ENCODE peak calls at places on chromosomes 13 and 19, in four cellular contexts. J is LHCN-M2, F is body of pancreas, R is GM18507. O is an unnamed sample.

GRCh38 chr13:111914241-111915103 is 152.5 kb upstream of the SOX1 start:
- DNase-seq in J (no peak), R (no peak), F (no peak), O (no peak)

GRCh38 chr19:44757735-44758505 is 9.4 kb downstream of the BCL3 start:
- DNase-seq in F (peak), R (no peak), J (no peak), O (peak)

GRCh38 chr19:8138201-8138600 is 11.2 kb downstream of the FBN3 start:
- DNase-seq in F (no peak), R (no peak), J (no peak), O (no peak)

GRCh38 chr19:42254083-42254849 is 662 bp downstream of the ERF start:
- DNase-seq in R (no peak), F (peak), J (peak), O (peak)

GRCh38 chr19:5996102-5996501 is 18.2 kb upstream of the RANBP3 start:
- DNase-seq in J (no peak), R (no peak), F (no peak), O (no peak)

GRCh38 chr13:111533900-111534645 is 213.6 kb downstream of the TEX29 start:
- DNase-seq in F (no peak), R (no peak), J (no peak), O (no peak)

GRCh38 chr13:46296920-46297319 is 85.2 kb downstream of the LRRC63 start:
- DNase-seq in F (no peak), R (no peak), J (peak), O (peak)

GRCh38 chr19:10518444-10519361 is 1.5 kb upstream of the S1PR5 start:
- DNase-seq in R (no peak), J (no peak), F (peak), O (no peak)

GRCh38 chr19:925912-926594 is at the start of gene ARID3A:
- DNase-seq in R (no peak), F (peak), J (no peak), O (no peak)

O was measured in HCEC 1CT.